ENCODE peak calls at places on chromosomes 7 and 10, in six cellular contexts. Y is choroid plexus epithelial cell; O is activated CD8-positive, alpha-beta T cell treated with anti-CD3 and anti-CD28 coated beads for 36 hours; B is nephron progenitor cell; R is endothelial cell; P is GM13976. T is an unnamed sample.

GRCh38 chr7:265192-265997 is 24.6 kb upstream of the FOXL3 start:
- DNase-seq in Y (no peak), O (no peak), B (no peak), R (no peak), P (no peak), T (no peak)

GRCh38 chr10:20622522-20623270 is 274.4 kb downstream of the NEBL start:
- DNase-seq in Y (peak), O (no peak), B (no peak), R (no peak), P (no peak), T (no peak)

GRCh38 chr10:97743169-97743945 is 6.4 kb downstream of the ZFYVE27 start:
- DNase-seq in Y (no peak), O (no peak), B (no peak), R (no peak), P (no peak), T (no peak)

GRCh38 chr10:103578782-103579382 is 85.4 kb downstream of the NEURL1 start:
- DNase-seq in Y (no peak), O (no peak), B (no peak), R (no peak), P (no peak), T (peak)

GRCh38 chr7:73681031-73681430 is 2.2 kb downstream of the DNAJC30 start:
- DNase-seq in Y (peak), O (no peak), B (no peak), R (no peak), P (no peak), T (no peak)

GRCh38 chr10:74058658-74059057 is 60.7 kb downstream of the VCL start:
- DNase-seq in Y (peak), O (peak), B (no peak), R (no peak), P (no peak), T (peak)

GRCh38 chr10:116444527-116445142 is 17.0 kb downstream of the PNLIPRP3 start:
- DNase-seq in Y (peak), O (peak), B (peak), R (peak), P (peak), T (peak)

GRCh38 chr7:6254891-6255290 is 17.5 kb downstream of the CYTH3 start:
- DNase-seq in Y (no peak), O (no peak), B (no peak), R (no peak), P (no peak), T (no peak)

GRCh38 chr7:99170730-99171074 is 26.8 kb upstream of the SMURF1 start:
- DNase-seq in Y (no peak), O (no peak), B (no peak), R (no peak), P (no peak), T (no peak)

GRCh38 chr10:43226441-43226840 is 40.4 kb downstream of the RASGEF1A start:
- DNase-seq in Y (no peak), O (no peak), B (no peak), R (no peak), P (no peak), T (no peak)

GRCh38 chr7:28065308-28065707 is 115.3 kb downstream of the JAZF1 start:
- DNase-seq in Y (peak), O (no peak), B (no peak), R (no peak), P (no peak), T (no peak)

GRCh38 chr10:79905322-79906314 is 43.3 kb downstream of the SFTPD start:
- DNase-seq in Y (peak), O (peak), B (no peak), R (no peak), P (no peak), T (no peak)

GRCh38 chr7:155999631-156000489 is 187.6 kb upstream of the SHH start:
- DNase-seq in Y (no peak), O (no peak), B (no peak), R (no peak), P (no peak), T (no peak)

GRCh38 chr7:2539031-2540028 is 16.0 kb downstream of the BRAT1 start:
- DNase-seq in Y (no peak), O (no peak), B (no peak), R (no peak), P (no peak), T (no peak)

GRCh38 chr7:80498481-80499349 is 13.1 kb downstream of the GNAT3 start:
- DNase-seq in Y (peak), O (no peak), B (no peak), R (no peak), P (no peak), T (no peak)

DNA sequence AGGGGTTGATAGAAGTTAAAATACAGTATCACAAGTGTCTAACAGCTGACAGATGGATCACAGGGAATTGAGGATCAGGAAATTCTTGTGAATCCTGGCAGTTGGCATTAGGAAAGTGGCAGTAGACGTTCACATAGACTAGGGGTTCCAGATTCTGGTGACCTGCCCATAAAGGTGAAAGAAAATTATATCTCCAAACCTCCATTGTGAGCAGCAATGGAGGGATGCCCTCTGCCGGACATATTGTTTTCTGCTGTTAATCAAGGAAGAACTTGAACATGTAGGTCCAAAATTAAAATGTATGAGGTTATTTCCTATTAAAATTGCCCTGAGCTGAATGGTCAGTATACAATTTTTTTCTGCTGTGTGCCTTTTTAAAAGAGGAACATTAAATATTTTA is 5.1 kb downstream of the NME8 start:
- DNase-seq in Y (peak), O (peak), B (peak), R (peak), P (peak), T (peak)
- TF ChIP-seq CTCF in Y (peak), O (peak), B (peak), R (peak), P (no peak), T (peak)

GRCh38 chr7:102326156-102326914 is 29.9 kb downstream of the SPDYE6 start:
- DNase-seq in Y (no peak), O (no peak), B (no peak), R (no peak), P (no peak), T (no peak)

DNA sequence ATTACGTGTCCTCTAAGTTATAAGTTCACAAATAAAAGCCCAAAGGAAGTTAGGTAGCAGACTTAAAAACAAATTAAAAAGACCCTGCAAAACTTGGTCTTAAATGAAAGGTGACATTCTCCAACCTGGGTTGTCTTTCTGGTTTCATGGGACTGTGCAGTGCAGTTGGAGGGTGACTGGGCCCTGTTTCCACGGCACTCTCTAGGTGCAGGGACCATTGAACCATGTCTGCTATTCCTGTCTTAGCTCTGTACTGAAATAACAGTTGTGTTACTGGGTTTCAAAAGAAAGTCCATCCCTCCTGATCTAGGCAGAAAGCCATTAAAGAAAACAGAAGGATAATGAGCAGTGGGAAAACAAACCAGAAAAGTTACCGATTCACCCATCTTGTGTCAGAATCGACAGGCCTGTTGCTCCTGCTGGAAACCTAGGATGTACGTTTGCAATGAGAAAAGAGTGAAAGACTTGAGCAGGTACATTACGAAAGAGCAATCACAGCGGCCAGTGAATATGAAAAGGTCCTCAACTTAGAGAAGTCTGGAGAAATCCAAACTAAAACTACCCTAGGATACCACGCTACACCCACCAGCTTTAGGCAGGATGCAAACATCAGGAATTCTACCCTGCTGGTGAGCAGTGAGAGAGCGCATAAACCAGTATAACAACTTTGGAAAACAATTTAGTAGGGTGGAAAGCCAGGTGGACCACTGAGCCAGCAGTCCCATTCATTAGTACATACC is 24.5 kb downstream of the SPDYE6 start:
- DNase-seq in Y (no peak), O (no peak), B (no peak), R (no peak), P (no peak), T (no peak)
- TF ChIP-seq CTCF in Y (no peak), O (no peak), B (no peak), R (no peak), P (no peak), T (no peak)

GRCh38 chr10:123011987-123012386 is 3.2 kb downstream of the ACADSB start:
- DNase-seq in Y (peak), O (no peak), B (no peak), R (no peak), P (no peak), T (no peak)

GRCh38 chr10:123009105-123009805 is 449 bp downstream of the ACADSB start:
- DNase-seq in Y (no peak), O (peak), B (peak), R (peak), P (peak), T (peak)

GRCh38 chr10:123008379-123009104 is at the start of the genes ACADSB and IKZF5:
- DNase-seq in Y (peak), O (peak), B (peak), R (peak), P (peak), T (peak)

GRCh38 chr10:123013456-123014419 is 4.9 kb downstream of the ACADSB start:
- DNase-seq in Y (no peak), O (no peak), B (no peak), R (no peak), P (no peak), T (no peak)

GRCh38 chr10:123007558-123008378 is 827 bp downstream of the IKZF5 start:
- DNase-seq in Y (peak), O (peak), B (peak), R (peak), P (peak), T (peak)
- TF ChIP-seq CTCF in Y (no peak), O (no peak), B (no peak), R (no peak), P (no peak), T (no peak)

GRCh38 chr7:129779602-129780256 is 168.2 kb downstream of the NRF1 start:
- DNase-seq in Y (no peak), O (peak), B (peak), R (no peak), P (peak), T (peak)
- TF ChIP-seq CTCF in Y (no peak), O (no peak), B (no peak), R (no peak), P (no peak), T (no peak)

GRCh38 chr7:96004598-96004997 is 232.2 kb downstream of the DYNC1I1 start:
- DNase-seq in Y (no peak), O (no peak), B (no peak), R (no peak), P (no peak), T (no peak)
- TF ChIP-seq CTCF in Y (no peak), O (no peak), B (no peak), R (no peak), P (no peak), T (no peak)

DNA sequence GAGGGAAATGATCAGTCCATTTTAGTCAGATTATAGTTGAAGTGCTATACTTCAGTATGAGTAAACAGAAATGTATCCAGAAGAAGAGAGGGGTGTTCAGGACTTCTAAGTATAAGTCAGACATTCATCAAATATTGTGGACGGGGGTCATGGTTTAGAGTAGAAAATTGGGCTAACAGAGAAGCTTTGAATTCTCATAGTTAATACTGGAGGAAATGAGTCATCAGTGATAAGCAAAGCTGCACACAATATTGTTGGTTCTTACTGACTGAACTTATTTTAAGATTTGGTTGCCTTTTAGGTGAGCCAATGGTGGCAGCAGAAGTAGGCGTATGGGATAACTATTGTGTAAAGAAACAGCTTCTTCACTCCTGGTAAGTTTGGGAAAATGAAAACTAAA is 1.7 kb upstream of the SUMF2 start:
- DNase-seq in Y (peak), O (peak), B (no peak), R (no peak), P (no peak), T (peak)
- TF ChIP-seq CTCF in Y (no peak), O (no peak), B (no peak), R (no peak), P (no peak), T (no peak)

GRCh38 chr10:93126484-93127052 is 52.9 kb downstream of the CYP26A1 start:
- DNase-seq in Y (no peak), O (peak), B (no peak), R (no peak), P (no peak), T (no peak)

GRCh38 chr10:93131956-93132355 is 58.3 kb downstream of the CYP26A1 start:
- DNase-seq in Y (no peak), O (no peak), B (no peak), R (no peak), P (no peak), T (no peak)
- TF ChIP-seq CTCF in Y (no peak), O (no peak), B (no peak), R (no peak), P (no peak), T (no peak)

DNA sequence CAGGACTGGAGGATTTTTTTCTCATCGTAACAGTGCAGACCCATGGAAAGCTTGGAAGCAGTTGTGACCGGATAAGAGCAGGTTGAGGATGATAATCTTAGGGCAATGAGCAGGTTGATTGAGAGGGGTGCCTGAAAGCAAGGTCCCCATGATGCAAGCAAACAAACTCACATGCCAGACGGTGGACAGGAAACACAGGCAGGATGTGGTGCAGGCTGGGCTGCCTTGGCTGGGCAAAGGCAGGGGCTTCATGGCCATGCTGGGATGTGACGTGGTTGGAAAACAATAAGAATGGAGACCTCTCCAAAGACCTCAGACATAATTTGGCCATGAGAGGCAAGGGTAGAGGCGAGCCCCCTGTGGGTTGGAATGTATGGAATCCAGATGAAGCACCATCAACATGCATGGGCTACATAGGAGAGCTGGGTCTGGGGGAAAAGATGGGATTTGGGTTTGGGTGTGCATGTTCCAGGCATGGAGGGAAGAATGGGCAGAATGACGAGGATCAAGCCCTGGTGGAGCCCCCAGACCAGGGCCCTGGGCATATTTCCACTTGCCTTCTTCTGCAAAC is 58.3 kb downstream of the IKZF1 start:
- DNase-seq in Y (peak), O (peak), B (no peak), R (no peak), P (no peak), T (no peak)
- TF ChIP-seq CTCF in Y (no peak), O (no peak), B (no peak), R (no peak), P (no peak), T (no peak)

DNA sequence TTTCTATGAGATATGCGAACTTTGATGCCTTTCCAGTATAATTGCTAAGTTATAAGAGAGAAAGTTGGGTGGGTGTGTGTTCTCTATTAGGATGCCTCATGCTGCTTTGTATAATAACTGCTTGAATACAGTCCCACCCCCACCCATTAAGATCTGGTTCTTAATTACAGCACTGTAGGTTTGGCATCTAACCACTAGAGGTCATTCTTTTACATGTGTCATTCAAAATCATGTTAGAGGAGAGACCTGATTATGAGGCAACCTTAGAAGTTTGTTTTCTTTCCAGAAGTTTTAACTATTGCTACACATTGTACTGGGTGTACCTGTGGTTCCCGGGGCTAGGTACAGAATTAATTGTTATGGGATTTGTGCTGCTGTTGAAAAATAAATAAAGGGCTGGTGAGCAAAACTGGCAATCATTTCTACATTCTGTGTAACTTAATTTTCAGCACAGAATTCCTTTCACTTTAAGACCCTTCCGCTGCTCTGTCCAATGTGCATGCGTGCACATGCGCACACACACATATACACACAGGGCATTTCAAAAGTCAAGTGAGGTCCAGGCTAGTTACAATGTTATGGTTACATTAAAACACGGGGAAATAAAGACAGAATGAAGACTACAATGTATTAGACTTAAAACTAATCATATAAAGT is 1156.3 kb downstream of the SORCS3 start:
- DNase-seq in Y (peak), O (no peak), B (no peak), R (no peak), P (peak), T (no peak)
- TF ChIP-seq CTCF in Y (peak), O (peak), B (peak), R (peak), P (peak), T (no peak)